ENCODE peak calls at places on chromosomes 7 and 10, in eight cellular contexts. S, D, V, Q, Y, F, J and B are unnamed samples.

GRCh38 chr10:119477444-119477843 is 65.1 kb downstream of the RGS10 start:
- DNase-seq in J (no peak), V (peak; percentile 33), Y (no peak), F (no peak), Q (no peak), S (no peak), D (no peak), B (no peak)

GRCh38 chr7:14698239-14698638 is 204.3 kb downstream of the DGKB start:
- DNase-seq in S (peak; percentile 14), D (no peak), F (no peak), Y (no peak), V (no peak), Q (no peak), J (no peak), B (no peak)

GRCh38 chr7:95772771-95773581 is 622 bp downstream of the DYNC1I1 start:
- DNase-seq in S (peak; percentile 58), Q (peak; percentile 42), J (peak; percentile 25), V (no peak), D (no peak), Y (peak; percentile 14), F (peak; percentile 5), B (no peak)

GRCh38 chr10:121567569-121567968 is 30.7 kb downstream of the FGFR2 start:
- DNase-seq in J (no peak), D (no peak), F (no peak), V (no peak), Q (no peak), Y (no peak), S (no peak), B (no peak)

GRCh38 chr10:31949266-31949665 is 20.6 kb upstream of the ARHGAP12 start:
- DNase-seq in D (no peak), Y (no peak), F (no peak), J (no peak), S (no peak), V (no peak), Q (no peak), B (no peak)

GRCh38 chr7:137909042-137909441 is 62.3 kb upstream of the DGKI start:
- DNase-seq in J (no peak), Y (no peak), S (peak; percentile 53), V (no peak), D (no peak), F (no peak), Q (no peak), B (no peak)

GRCh38 chr7:128863433-128863989 is 855 bp downstream of the ATP6V1F start:
- DNase-seq in V (peak; percentile 55), J (peak; percentile 65), D (peak; percentile 53), Q (peak; percentile 45), F (peak; percentile 58), Y (peak; percentile 45), S (peak; percentile 76), B (no peak)

GRCh38 chr7:129315916-129316315 is 91.1 kb downstream of the AHCYL2 start:
- DNase-seq in F (no peak), V (no peak), Y (no peak), S (no peak), J (no peak), Q (peak; percentile 30), D (no peak), B (no peak)

GRCh38 chr7:91306266-91306665 is 42.0 kb downstream of the FZD1 start:
- DNase-seq in V (no peak), Q (no peak), F (no peak), S (no peak), J (no peak), D (no peak), Y (no peak), B (no peak)

GRCh38 chr7:31997423-31997822 is 72.8 kb downstream of the PDE1C start:
- DNase-seq in Q (no peak), F (peak; percentile 10), D (no peak), Y (no peak), S (no peak), V (no peak), J (no peak), B (no peak)

GRCh38 chr10:9140373-9140772 is 1085.9 kb downstream of the GATA3 start:
- DNase-seq in D (no peak), V (no peak), Y (no peak), F (no peak), J (no peak), S (no peak), Q (no peak), B (no peak)

GRCh38 chr10:35246770-35247343 is 89.5 kb upstream of the CCNY start:
- DNase-seq in F (no peak), Q (no peak), S (no peak), Y (no peak), V (no peak), D (no peak), J (no peak), B (no peak)

GRCh38 chr10:113957013-113957412 is 86.7 kb upstream of the ADRB1 start:
- DNase-seq in S (peak; percentile 66), D (no peak), J (no peak), Y (no peak), Q (no peak), V (no peak), F (peak; percentile 21), B (no peak)

GRCh38 chr7:136033413-136034031 is 56.4 kb upstream of the MTPN start:
- DNase-seq in J (no peak), Q (no peak), S (no peak), Y (no peak), F (no peak), V (no peak), D (no peak), B (no peak)

GRCh38 chr10:69757206-69757552 is 44.5 kb upstream of the COL13A1 start:
- DNase-seq in F (no peak), S (no peak), V (no peak), D (no peak), Y (no peak), J (no peak), Q (no peak), B (no peak)

GRCh38 chr7:120272896-120273475 is at the start of gene KCND2:
- DNase-seq in Q (no peak), Y (no peak), D (no peak), V (no peak), F (peak; percentile 17), S (peak; percentile 26), J (peak; percentile 55), B (no peak)